ENCODE peak calls at places on chromosome 20, in eight cellular contexts. G is GM03348, B is Kasumi-1, R is NCI-H2171 treated with DMSO at 0.1 percent for 48 hours, T is M059J, O is amniotic stem cell, M is stromal cell of bone marrow, I is posterior vena cava. E is an unnamed sample.

GRCh38 chr20:34334654-34335407 is 28.2 kb upstream of the ITCH start:
- DNase-seq in T (peak), G (peak), R (no peak), M (no peak), O (no peak), I (no peak), B (no peak), E (no peak)

GRCh38 chr20:46111028-46111835 is 6.9 kb upstream of the CD40 start:
- DNase-seq in G (no peak), T (no peak), R (no peak), M (no peak), O (no peak), I (peak), B (no peak), E (no peak)

GRCh38 chr20:19583532-19584175 is 174.4 kb upstream of the RIN2 start:
- DNase-seq in B (no peak), I (peak), M (peak), R (no peak), T (peak), G (peak), O (no peak), E (peak)

GRCh38 chr20:57694481-57694880 is 15.3 kb downstream of the PMEPA1 start:
- DNase-seq in B (no peak), G (no peak), I (no peak), R (no peak), O (no peak), T (no peak), M (no peak), E (no peak)

GRCh38 chr20:3447321-3447720 is 23.5 kb upstream of the ATRN start:
- DNase-seq in O (no peak), R (no peak), T (no peak), M (no peak), I (no peak), B (peak), G (no peak), E (no peak)

GRCh38 chr20:31587545-31588389 is 17.3 kb upstream of the ID1 start:
- DNase-seq in R (peak), M (no peak), I (no peak), B (no peak), T (peak), G (peak), O (no peak), E (peak)

GRCh38 chr20:13659288-13659687 is 20.6 kb upstream of the TASP1 start:
- DNase-seq in G (no peak), B (no peak), M (no peak), O (no peak), R (no peak), I (no peak), T (no peak), E (peak)

GRCh38 chr20:62321521-62321948 is 18.7 kb downstream of the ADRM1 start:
- DNase-seq in T (no peak), O (no peak), B (no peak), I (no peak), G (peak), M (no peak), R (no peak), E (peak)

GRCh38 chr20:23132930-23133559 is 46.9 kb upstream of the CD93 start:
- DNase-seq in O (no peak), T (no peak), R (no peak), I (peak), M (no peak), B (no peak), G (no peak), E (no peak)

GRCh38 chr20:63230800-63231268 is 4.9 kb upstream of the BIRC7 start:
- DNase-seq in R (no peak), I (peak), G (peak), M (peak), O (no peak), B (peak), T (no peak), E (peak)

GRCh38 chr20:37704955-37705354 is 11.1 kb downstream of the CTNNBL1 start:
- DNase-seq in T (no peak), M (no peak), I (no peak), G (no peak), B (no peak), O (no peak), R (no peak), E (no peak)

GRCh38 chr20:19647992-19648391 is 110.1 kb upstream of the RIN2 start:
- DNase-seq in O (no peak), G (no peak), B (no peak), R (no peak), T (no peak), I (no peak), M (no peak), E (no peak)

GRCh38 chr20:62111148-62111547 is 11.1 kb upstream of the LSM14B start:
- DNase-seq in B (peak), M (no peak), T (no peak), I (no peak), R (no peak), O (no peak), G (no peak), E (peak)

GRCh38 chr20:52001999-52002666 is 189.4 kb downstream of the ZFP64 start:
- DNase-seq in G (no peak), I (no peak), B (no peak), R (peak), O (no peak), T (no peak), M (no peak), E (peak)

GRCh38 chr20:61704661-61705060 is 361.0 kb downstream of the TAF4 start:
- DNase-seq in B (no peak), I (no peak), R (no peak), T (peak), O (no peak), M (no peak), G (peak), E (no peak)

GRCh38 chr20:37914672-37915433 is 11.9 kb downstream of the VSTM2L start:
- DNase-seq in I (no peak), M (no peak), G (peak), B (no peak), O (no peak), T (no peak), R (peak), E (no peak)

GRCh38 chr20:33277471-33278441 is 5.3 kb upstream of the BPIFB1 start:
- DNase-seq in G (no peak), T (no peak), M (no peak), R (peak), B (no peak), I (no peak), O (no peak), E (no peak)

GRCh38 chr20:47456952-47457724 is 44.5 kb upstream of the NCOA3 start:
- DNase-seq in M (peak), I (peak), O (peak), B (no peak), T (peak), R (no peak), G (peak), E (no peak)

GRCh38 chr20:13995841-13996240 is 525 bp downstream of the MACROD2 start:
- DNase-seq in I (no peak), M (no peak), R (peak), O (no peak), G (peak), T (peak), B (no peak), E (no peak)

GRCh38 chr20:258269-258858 is 840 bp downstream of the DEFB132 start:
- DNase-seq in B (no peak), R (no peak), T (no peak), M (no peak), G (no peak), O (no peak), I (no peak), E (no peak)

GRCh38 chr20:43723194-43723593 is 3.6 kb downstream of the GTSF1L start:
- DNase-seq in R (no peak), I (no peak), M (no peak), O (no peak), G (no peak), B (no peak), T (no peak), E (no peak)

E was measured in RPMI8226.